ENCODE peak calls at places on chromosomes 2 and 18, in six cellular contexts. Y is fibroblast of lung, L is neuronal stem cell, C is astrocyte, O is Karpas-422, H is MM.1S. M is an unnamed sample.

GRCh38 chr18:30992231-30992630 is 50.3 kb downstream of the DSC3 start:
- DNase-seq in O (no peak), L (no peak), Y (no peak), C (no peak), H (no peak), M (no peak)

GRCh38 chr18:44848931-44849330 is 168.2 kb downstream of the SETBP1 start:
- DNase-seq in H (no peak), O (no peak), C (no peak), Y (peak; percentile 14), L (no peak), M (no peak)

GRCh38 chr18:39841133-39842041 is 2113.6 kb upstream of the PIK3C3 start:
- DNase-seq in H (no peak), Y (peak; percentile 86), L (peak; percentile 71), C (peak; percentile 54), O (no peak), M (peak; percentile 69)

GRCh38 chr18:31487251-31488015 is 10.5 kb upstream of the DSG2 start:
- DNase-seq in L (no peak), H (no peak), C (peak; percentile 97), Y (peak; percentile 67), O (no peak), M (no peak)

GRCh38 chr18:23719634-23720201 is 30.5 kb downstream of the LAMA3 start:
- DNase-seq in C (peak; percentile 98), O (no peak), L (no peak), Y (peak; percentile 95), H (no peak), M (peak; percentile 86)

GRCh38 chr2:224469374-224469964 is 67.6 kb upstream of the FAM124B start:
- DNase-seq in C (no peak), L (no peak), O (no peak), Y (no peak), H (no peak), M (no peak)

GRCh38 chr2:223580951-223581350 is 21.2 kb downstream of the SCG2 start:
- DNase-seq in L (no peak), C (peak; percentile 77), O (no peak), H (no peak), Y (peak; percentile 76), M (peak; percentile 83)

GRCh38 chr2:63052411-63053234 is 2.0 kb downstream of the OTX1 start:
- DNase-seq in Y (no peak), C (no peak), L (no peak), O (no peak), H (no peak), M (no peak)

GRCh38 chr2:75560768-75561565 is at the start of gene EVA1A:
- DNase-seq in L (peak; percentile 52), H (peak; percentile 20), O (no peak), C (peak; percentile 84), Y (peak; percentile 64), M (peak; percentile 82)

GRCh38 chr2:14634885-14635871 is 2.7 kb downstream of the LRATD1 start:
- DNase-seq in Y (peak; percentile 72), O (no peak), C (peak; percentile 60), H (no peak), L (peak; percentile 46), M (peak; percentile 46)

GRCh38 chr2:226327830-226328229 is 471.8 kb downstream of the IRS1 start:
- DNase-seq in L (no peak), C (no peak), Y (no peak), H (no peak), O (no peak), M (no peak)

GRCh38 chr2:8525582-8526402 is 156.1 kb upstream of the ID2 start:
- DNase-seq in C (peak; percentile 48), Y (peak; percentile 31), H (peak; percentile 37), L (no peak), O (peak; percentile 76), M (no peak)

GRCh38 chr2:199797431-199797830 is 53.6 kb downstream of the FTCDNL1 start:
- DNase-seq in O (no peak), L (no peak), Y (no peak), H (no peak), C (no peak), M (no peak)

GRCh38 chr2:79716266-79716665 is 203.4 kb downstream of the CTNNA2 start:
- DNase-seq in H (no peak), C (no peak), Y (no peak), O (no peak), L (no peak), M (no peak)

GRCh38 chr18:45167631-45168225 is 447.5 kb upstream of the SLC14A2 start:
- DNase-seq in H (no peak), L (no peak), C (peak; percentile 84), Y (peak; percentile 39), O (no peak), M (no peak)

GRCh38 chr2:225184948-225185347 is 142.7 kb upstream of the DOCK10 start:
- DNase-seq in Y (no peak), O (no peak), L (no peak), C (no peak), H (no peak), M (no peak)

GRCh38 chr2:35356332-35356731 is 999.2 kb upstream of the CRIM1 start:
- DNase-seq in C (no peak), Y (no peak), O (no peak), H (no peak), L (no peak), M (no peak)

GRCh38 chr18:66560092-66560491 is 43.8 kb downstream of the CDH19 start:
- DNase-seq in C (peak; percentile 6), O (peak; percentile 62), L (no peak), H (peak; percentile 43), Y (peak; percentile 19), M (peak; percentile 16)

GRCh38 chr2:206054952-206055351 is 31.0 kb downstream of the INO80D start:
- DNase-seq in Y (no peak), O (peak; percentile 52), C (no peak), L (no peak), H (no peak), M (no peak)

DNA sequence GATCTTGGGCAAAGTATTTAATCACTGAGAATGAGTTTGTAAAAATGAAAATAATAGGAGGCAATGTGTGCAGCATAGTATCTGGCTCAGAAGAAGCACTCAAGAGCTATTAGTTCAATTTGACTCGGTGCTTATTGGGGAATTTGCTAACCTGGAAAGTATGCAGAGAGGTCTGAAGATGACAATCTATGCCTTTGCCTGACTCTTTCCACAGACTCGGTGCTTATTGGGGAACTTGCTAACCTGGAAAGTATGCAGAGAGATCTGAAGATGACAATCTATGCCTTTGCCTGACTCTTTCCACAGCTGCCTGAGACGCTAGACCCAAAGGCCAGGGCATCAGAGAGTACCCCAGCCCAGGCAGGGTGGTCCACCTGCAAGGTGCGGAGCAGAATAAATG is 12.2 kb upstream of the SH3BP4 start:
- DNase-seq in H (no peak), O (no peak), C (no peak), Y (no peak), L (no peak), M (peak; percentile 10)
- H3K4me1 ChIP-seq in H (no peaks in the 10 kb centered on the region), O (no peaks in the 10 kb centered on the region), C (no peaks in the 10 kb centered on the region), Y (no peaks in the 10 kb centered on the region), L (no peaks in the 10 kb centered on the region), M (no peaks in the 10 kb centered on the region)

DNA sequence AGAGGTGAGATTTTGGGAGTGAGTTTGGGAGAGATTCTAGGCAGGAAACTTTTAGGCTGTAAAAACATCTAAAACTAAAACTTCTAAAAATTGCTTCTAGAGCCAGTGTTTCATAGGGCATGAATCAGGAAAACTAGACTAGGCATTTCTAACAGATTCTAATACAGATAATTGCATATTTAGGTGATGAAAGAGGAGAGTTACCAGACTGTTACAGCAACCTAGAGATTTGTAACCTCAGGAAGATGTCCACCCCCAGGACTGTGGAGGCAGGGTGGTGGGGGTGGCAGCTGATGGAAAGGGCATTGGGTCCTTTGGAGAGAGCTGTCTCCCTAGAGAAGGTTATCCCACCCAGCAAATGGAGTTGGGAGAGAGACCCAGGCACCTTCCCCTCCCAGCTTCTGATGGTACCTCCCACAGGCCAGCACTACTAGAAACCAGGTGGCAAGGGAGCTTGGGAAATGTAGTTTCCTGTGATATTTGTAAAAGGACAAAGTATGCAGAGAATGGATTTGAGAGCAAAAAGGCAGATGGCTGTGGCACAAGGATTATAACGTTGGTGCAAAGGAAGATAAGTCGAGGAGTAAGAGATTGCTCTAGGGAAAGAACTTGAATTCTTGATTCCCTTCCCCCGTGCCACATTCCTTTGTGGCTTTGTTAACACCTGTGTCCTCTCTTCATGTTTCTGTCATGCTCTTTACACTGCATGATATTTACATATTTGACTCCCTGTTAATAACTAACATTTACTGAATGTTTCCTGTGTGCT is 75.6 kb upstream of the MGAT5 start:
- DNase-seq in C (peak; percentile 15), O (no peak), Y (no peak), L (no peak), H (peak; percentile 54), M (peak; percentile 32)
- H3K9ac ChIP-seq in C (no peak overlapping the region), O (no peak overlapping the region), Y (no peak overlapping the region), L (no peak overlapping the region), H (peak overlapping the region; percentile 14), M (no peak overlapping the region)

GRCh38 chr2:16058747-16059358 is 118.5 kb downstream of the MYCN start:
- DNase-seq in C (no peak), H (no peak), L (no peak), Y (no peak), O (no peak), M (no peak)

GRCh38 chr2:16057661-16058060 is 117.3 kb downstream of the MYCN start:
- DNase-seq in C (no peak), H (no peak), L (no peak), Y (no peak), O (no peak), M (no peak)

GRCh38 chr2:16060125-16060935 is 120.0 kb downstream of the MYCN start:
- DNase-seq in Y (no peak), L (no peak), O (no peak), H (no peak), C (no peak), M (no peak)

GRCh38 chr2:16059393-16060016 is 119.2 kb downstream of the MYCN start:
- DNase-seq in O (no peak), C (no peak), Y (no peak), L (no peak), H (no peak), M (no peak)

DNA sequence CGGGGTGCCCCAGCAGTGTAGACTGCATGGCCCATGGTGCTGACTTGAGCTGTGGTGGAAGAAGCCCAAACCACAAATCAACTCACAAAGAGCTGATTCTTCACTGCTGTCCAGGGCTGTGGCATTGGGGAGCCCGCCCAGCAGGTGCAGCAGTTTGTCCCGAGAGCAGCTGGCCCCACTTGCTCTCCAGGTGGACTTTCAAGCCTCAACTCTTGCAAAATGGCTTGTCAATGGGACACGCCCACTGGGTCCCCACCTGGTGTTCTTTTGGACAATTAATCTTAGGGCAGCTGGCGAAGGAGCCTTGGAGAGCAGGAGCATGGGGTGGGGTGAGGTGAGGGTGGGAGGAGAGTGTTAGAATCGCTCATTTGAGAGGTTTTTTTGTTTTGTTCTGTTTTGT is 117.9 kb downstream of the MYCN start:
- DNase-seq in H (peak; percentile 68), Y (no peak), L (no peak), O (no peak), C (no peak), M (no peak)
- H3K9me3 ChIP-seq in H (no peaks in the 10 kb centered on the region), Y (no peaks in the 10 kb centered on the region), L (peaks cover 4% of the 10 kb centered on the region), O (no peaks in the 10 kb centered on the region), C (peaks cover 16% of the 10 kb centered on the region), M (peaks cover 7% of the 10 kb centered on the region)

GRCh38 chr2:130373808-130374365 is 18.0 kb downstream of the PTPN18 start:
- DNase-seq in C (no peak), O (peak; percentile 50), H (no peak), L (no peak), Y (no peak), M (no peak)

GRCh38 chr2:130372833-130373807 is 17.3 kb downstream of the PTPN18 start:
- DNase-seq in O (peak; percentile 63), H (no peak), C (no peak), Y (no peak), L (no peak), M (no peak)

GRCh38 chr2:130375291-130376266 is 19.7 kb downstream of the PTPN18 start:
- DNase-seq in H (no peak), Y (no peak), O (peak; percentile 56), C (no peak), L (no peak), M (no peak)

GRCh38 chr2:130376433-130377293 is 20.8 kb downstream of the PTPN18 start:
- DNase-seq in O (peak; percentile 89), H (peak; percentile 71), L (no peak), C (no peak), Y (no peak), M (no peak)

GRCh38 chr2:130374587-130375290 is 18.9 kb downstream of the PTPN18 start:
- DNase-seq in O (peak; percentile 44), C (peak; percentile 33), Y (no peak), H (no peak), L (no peak), M (peak; percentile 25)
- H3K4me1 ChIP-seq in O (peaks cover 89% of the 10 kb centered on the region), C (peaks cover 26% of the 10 kb centered on the region), Y (peaks cover 15% of the 10 kb centered on the region), H (peaks cover 33% of the 10 kb centered on the region), L (peaks cover 4% of the 10 kb centered on the region), M (peaks cover 10% of the 10 kb centered on the region)

M was measured in adipocyte.